ENCODE peak calls at places on chromosomes 2 and 18, in six cellular contexts. T is astrocyte, H is NCI-H2171 treated with DMSO at 0.1 percent for 48 hours, G is NCI-H1417, Z is sigmoid colon, N is NCI-H2029 treated with DMSO at 0.1 percent for 48 hours. D is an unnamed sample.
A peak's percentile ranks its signal among the peaks of the same experiment; 100 is the strongest.

GRCh38 chr2:42153944-42154593 is 15.1 kb upstream of the EML4 start:
- DNase-seq in N (no peak), H (peak; percentile 19), Z (no peak), T (no peak), G (no peak), D (no peak)

GRCh38 chr2:29583548-29584121 is 337.8 kb downstream of the ALK start:
- DNase-seq in T (no peak), Z (no peak), H (no peak), G (no peak), N (no peak), D (no peak)

GRCh38 chr2:216109962-216110614 is 940 bp downstream of the XRCC5 start:
- DNase-seq in Z (no peak), T (peak; percentile 33), N (no peak), G (peak; percentile 35), H (peak; percentile 58), D (peak; percentile 29)

GRCh38 chr18:3481696-3482210 is 31.8 kb downstream of the TGIF1 start:
- DNase-seq in T (no peak), G (no peak), N (no peak), H (peak; percentile 45), Z (no peak), D (no peak)

GRCh38 chr2:70002241-70002896 is 40.9 kb upstream of the ASPRV1 start:
- DNase-seq in H (no peak), G (peak; percentile 17), T (no peak), Z (no peak), N (no peak), D (no peak)

GRCh38 chr2:61017556-61018318 is at the start of the genes PEX13 and PUS10:
- DNase-seq in N (peak; percentile 73), G (peak; percentile 98), Z (peak; percentile 83), H (peak; percentile 94), T (peak; percentile 71), D (peak; percentile 67)

GRCh38 chr2:167438206-167438605 is 549.9 kb downstream of the XIRP2 start:
- DNase-seq in G (no peak), N (no peak), T (peak; percentile 73), Z (no peak), H (no peak), D (no peak)

GRCh38 chr2:210199186-210199765 is 26.0 kb downstream of the ACADL start:
- DNase-seq in H (peak; percentile 62), T (peak; percentile 11), Z (no peak), N (peak; percentile 38), G (no peak), D (peak; percentile 18)

GRCh38 chr2:170462433-170463205 is 252.5 kb upstream of the SP5 start:
- DNase-seq in Z (no peak), H (peak; percentile 95), T (no peak), G (no peak), N (no peak), D (no peak)

GRCh38 chr2:230434677-230435324 is 18.8 kb downstream of the SP100 start:
- DNase-seq in H (no peak), N (no peak), Z (no peak), T (no peak), G (no peak), D (no peak)

GRCh38 chr2:85536479-85536878 is 2.5 kb upstream of the MAT2A start:
- DNase-seq in G (no peak), N (no peak), T (peak; percentile 80), Z (no peak), H (no peak), D (no peak)

GRCh38 chr2:10889741-10890215 is 22.0 kb upstream of the KCNF1 start:
- DNase-seq in N (no peak), G (peak; percentile 74), Z (no peak), T (no peak), H (peak; percentile 99), D (peak; percentile 69)

GRCh38 chr2:238290079-238290478 is 1.7 kb upstream of the PER2 start:
- DNase-seq in N (peak; percentile 78), H (peak; percentile 67), G (peak; percentile 84), T (peak; percentile 43), Z (peak; percentile 72), D (no peak)

GRCh38 chr2:102063360-102063947 is 71.7 kb downstream of the IL1R2 start:
- DNase-seq in N (no peak), G (no peak), T (peak; percentile 81), Z (peak; percentile 86), H (no peak), D (no peak)

GRCh38 chr2:182463760-182464159 is 36.9 kb upstream of the PDE1A start:
- DNase-seq in Z (no peak), G (no peak), H (no peak), N (no peak), T (no peak), D (peak; percentile 79)

GRCh38 chr18:39057423-39058057 is 1491.9 kb upstream of the CELF4 start:
- DNase-seq in T (peak; percentile 29), Z (no peak), N (no peak), G (no peak), H (no peak), D (peak; percentile 6)

GRCh38 chr2:31980674-31981356 is 30.0 kb downstream of the MEMO1 start:
- DNase-seq in G (no peak), T (peak; percentile 15), H (no peak), Z (no peak), N (no peak), D (no peak)

GRCh38 chr18:79962835-79963657 is 1.4 kb upstream of the HSBP1L1 start:
- DNase-seq in H (no peak), G (no peak), N (no peak), T (no peak), Z (peak; percentile 43), D (no peak)

GRCh38 chr2:233058717-233059546 is 1.2 kb upstream of the INPP5D start:
- DNase-seq in T (no peak), H (no peak), G (no peak), Z (peak; percentile 59), N (no peak), D (no peak)

GRCh38 chr2:55519908-55520885 is 679 bp downstream of the CFAP36 start:
- DNase-seq in G (peak; percentile 63), Z (no peak), H (peak; percentile 47), T (no peak), N (no peak), D (no peak)

GRCh38 chr18:13915391-13915790 is at the start of gene MC2R:
- DNase-seq in H (no peak), T (no peak), G (no peak), N (no peak), Z (no peak), D (no peak)

GRCh38 chr2:171320208-171320621 is 113.6 kb downstream of the METTL8 start:
- DNase-seq in N (no peak), T (no peak), H (no peak), G (no peak), Z (no peak), D (peak; percentile 14)

GRCh38 chr2:11955314-11955713 is 208.9 kb downstream of the LPIN1 start:
- DNase-seq in G (no peak), T (no peak), N (no peak), H (peak; percentile 67), Z (no peak), D (no peak)

GRCh38 chr2:128520787-128521186 is 202.1 kb upstream of the HS6ST1 start:
- DNase-seq in G (no peak), Z (no peak), N (no peak), T (no peak), H (no peak), D (no peak)

GRCh38 chr2:190159453-190159852 is 96.9 kb upstream of the MSTN start:
- DNase-seq in T (peak; percentile 81), G (no peak), H (no peak), N (no peak), Z (no peak), D (no peak)

GRCh38 chr2:72991980-72992733 is 74.8 kb downstream of the EMX1 start:
- DNase-seq in N (no peak), T (no peak), H (no peak), G (no peak), Z (peak; percentile 32), D (no peak)

GRCh38 chr2:45649855-45650806 is 1.3 kb upstream of the PRKCE start:
- DNase-seq in G (peak; percentile 57), T (peak; percentile 38), Z (peak; percentile 92), H (peak; percentile 42), N (no peak), D (no peak)

GRCh38 chr2:69933254-69933828 is 18.4 kb downstream of the MXD1 start:
- DNase-seq in G (no peak), H (peak; percentile 33), N (no peak), T (no peak), Z (no peak), D (no peak)

GRCh38 chr2:79512442-79513401 is at the start of gene CTNNA2:
- DNase-seq in N (no peak), T (peak; percentile 10), H (peak; percentile 82), G (peak; percentile 84), Z (no peak), D (peak; percentile 81)

GRCh38 chr2:101515512-101515911 is 40.6 kb upstream of the RFX8 start:
- DNase-seq in Z (peak; percentile 77), N (no peak), G (no peak), H (no peak), T (peak; percentile 83), D (no peak)

GRCh38 chr2:231258696-231259095 is 60.3 kb downstream of the ARMC9 start:
- DNase-seq in T (no peak), Z (no peak), N (no peak), H (no peak), G (no peak), D (no peak)

GRCh38 chr2:20468549-20469500 is 22.0 kb downstream of the RHOB start:
- DNase-seq in G (peak; percentile 18), H (no peak), Z (peak; percentile 47), T (no peak), N (no peak), D (no peak)

GRCh38 chr18:3603460-3604259 is 153.7 kb downstream of the TGIF1 start:
- DNase-seq in N (no peak), G (no peak), H (peak; percentile 92), T (peak; percentile 97), Z (peak; percentile 71), D (peak; percentile 25)

GRCh38 chr18:22591231-22591630 is 173.5 kb upstream of the CTAGE1 start:
- DNase-seq in N (no peak), G (no peak), H (no peak), Z (no peak), T (peak; percentile 91), D (no peak)

GRCh38 chr2:144460981-144461766 is 58.7 kb downstream of the ZEB2 start:
- DNase-seq in G (no peak), H (no peak), Z (no peak), T (peak; percentile 93), N (no peak), D (no peak)

GRCh38 chr2:33378551-33379220 is 97.8 kb upstream of the RASGRP3 start:
- DNase-seq in G (no peak), Z (no peak), N (no peak), H (no peak), T (peak; percentile 36), D (no peak)

GRCh38 chr2:133452561-133452960 is 115.7 kb downstream of the NCKAP5 start:
- DNase-seq in H (no peak), T (no peak), Z (no peak), G (no peak), N (no peak), D (no peak)

D was measured in NCI-H446 treated with DMSO at 0.1 percent for 48 hours.